ENCODE peak calls at places on chromosomes 16 and 17, in ten cellular contexts. F is HCT116, D is endothelial cell, N is GM20000, G is HT-29, M is progenitor cell of endocrine pancreas, L is dermis microvascular lymphatic vessel endothelial cell, Z is GM04504, E is DND-41, H is mesothelial cell of epicardium. Y is an unnamed sample.

GRCh38 chr16:15513169-15513568 is 78.8 kb downstream of the BMERB1 start:
- DNase-seq in F (no peak), D (no peak), N (no peak), G (no peak), M (no peak), L (no peak), Z (no peak), E (no peak), H (no peak), Y (no peak)

GRCh38 chr16:56343661-56344517 is 81.5 kb downstream of the AMFR start:
- DNase-seq in F (no peak), D (no peak), N (no peak), G (no peak), M (no peak), L (no peak), Z (no peak), E (peak; percentile 14), H (no peak), Y (no peak)

GRCh38 chr16:55091213-55091870 is 160.7 kb downstream of the IRX5 start:
- DNase-seq in F (no peak), D (no peak), N (no peak), G (no peak), M (no peak), L (no peak), Z (no peak), E (no peak), H (no peak), Y (no peak)

GRCh38 chr17:69638516-69638915 is 224.0 kb downstream of the MAP2K6 start:
- DNase-seq in F (no peak), D (no peak), N (no peak), G (no peak), M (no peak), L (no peak), Z (no peak), E (no peak), H (no peak), Y (no peak)

GRCh38 chr17:64385187-64386083 is 5.2 kb downstream of the PECAM1 start:
- DNase-seq in F (peak; percentile 46), D (no peak), N (peak; percentile 18), G (peak; percentile 56), M (no peak), L (peak; percentile 81), Z (peak; percentile 50), E (no peak), H (no peak), Y (no peak)

GRCh38 chr17:14428640-14429029 is 127.8 kb downstream of the HS3ST3B1 start:
- DNase-seq in F (no peak), D (no peak), N (no peak), G (no peak), M (no peak), L (no peak), Z (no peak), E (peak; percentile 80), H (no peak), Y (no peak)

GRCh38 chr16:57606847-57607501 is 21.5 kb upstream of the ADGRG1 start:
- DNase-seq in F (no peak), D (no peak), N (peak; percentile 2), G (peak; percentile 63), M (no peak), L (no peak), Z (no peak), E (no peak), H (peak; percentile 34), Y (no peak)

GRCh38 chr17:290121-290521 is 62.5 kb downstream of the RPH3AL start:
- DNase-seq in F (no peak), D (no peak), N (no peak), G (no peak), M (no peak), L (no peak), Z (no peak), E (no peak), H (no peak), Y (no peak)

GRCh38 chr17:48546924-48547838 is 2.3 kb upstream of the HOXB2 start:
- DNase-seq in F (no peak), D (no peak), N (no peak), G (no peak), M (no peak), L (no peak), Z (no peak), E (no peak), H (no peak), Y (peak; percentile 51)

GRCh38 chr17:32813021-32813420 is 63.9 kb downstream of the MYO1D start:
- DNase-seq in F (no peak), D (no peak), N (no peak), G (no peak), M (no peak), L (no peak), Z (peak; percentile 47), E (no peak), H (no peak), Y (no peak)

GRCh38 chr17:41917192-41917591 is 1.6 kb downstream of the ACLY start:
- DNase-seq in F (no peak), D (no peak), N (no peak), G (no peak), M (no peak), L (no peak), Z (peak; percentile 80), E (no peak), H (no peak), Y (no peak)

GRCh38 chr16:87584975-87585374 is 17.3 kb upstream of the JPH3 start:
- DNase-seq in F (no peak), D (no peak), N (no peak), G (no peak), M (no peak), L (no peak), Z (no peak), E (no peak), H (no peak), Y (no peak)

GRCh38 chr17:7835818-7836595 is 2.0 kb downstream of the KDM6B start:
- DNase-seq in F (no peak), D (peak; percentile 65), N (peak; percentile 52), G (peak; percentile 54), M (no peak), L (no peak), Z (peak; percentile 54), E (peak; percentile 50), H (peak; percentile 68), Y (no peak)

GRCh38 chr16:84749815-84750214 is 50.0 kb downstream of the USP10 start:
- DNase-seq in F (no peak), D (no peak), N (no peak), G (no peak), M (no peak), L (no peak), Z (no peak), E (no peak), H (no peak), Y (no peak)

GRCh38 chr16:86910146-86910805 is 331.9 kb downstream of the FOXL1 start:
- DNase-seq in F (no peak), D (no peak), N (no peak), G (no peak), M (no peak), L (no peak), Z (no peak), E (no peak), H (no peak), Y (no peak)

GRCh38 chr17:71084219-71084618 is 914.9 kb downstream of the KCNJ2 start:
- DNase-seq in F (peak; percentile 69), D (peak; percentile 70), N (no peak), G (peak; percentile 35), M (no peak), L (no peak), Z (peak; percentile 15), E (peak; percentile 23), H (no peak), Y (peak; percentile 53)

GRCh38 chr17:7018331-7018964 is 4.4 kb upstream of the BCL6B start:
- DNase-seq in F (no peak), D (no peak), N (no peak), G (no peak), M (no peak), L (no peak), Z (no peak), E (no peak), H (no peak), Y (no peak)

GRCh38 chr17:43392397-43392796 is 6.4 kb upstream of the ARL4D start:
- DNase-seq in F (no peak), D (no peak), N (no peak), G (no peak), M (no peak), L (no peak), Z (no peak), E (no peak), H (no peak), Y (no peak)

GRCh38 chr16:49463529-49463928 is 89.9 kb downstream of the C16orf78 start:
- DNase-seq in F (no peak), D (no peak), N (peak; percentile 85), G (no peak), M (no peak), L (no peak), Z (no peak), E (peak; percentile 98), H (peak; percentile 29), Y (no peak)

GRCh38 chr17:45705123-45706009 is 78.8 kb upstream of the CRHR1 start:
- DNase-seq in F (peak; percentile 91), D (no peak), N (no peak), G (peak; percentile 81), M (no peak), L (no peak), Z (no peak), E (no peak), H (no peak), Y (no peak)

GRCh38 chr17:73642659-73643011 is 1.6 kb downstream of the SDK2 start:
- DNase-seq in F (no peak), D (no peak), N (no peak), G (no peak), M (no peak), L (no peak), Z (no peak), E (no peak), H (no peak), Y (no peak)

GRCh38 chr17:18009609-18010420 is 29.2 kb downstream of the ATPAF2 start:
- DNase-seq in F (no peak), D (no peak), N (no peak), G (no peak), M (no peak), L (no peak), Z (no peak), E (no peak), H (no peak), Y (no peak)

GRCh38 chr16:71499775-71500364 is 10.7 kb upstream of the ZNF19 start:
- DNase-seq in F (peak; percentile 57), D (peak; percentile 64), N (peak; percentile 73), G (peak; percentile 73), M (peak; percentile 24), L (peak; percentile 54), Z (no peak), E (peak; percentile 60), H (peak; percentile 52), Y (peak; percentile 70)

GRCh38 chr17:3512512-3513171 is 36.8 kb downstream of the ASPA start:
- DNase-seq in F (no peak), D (no peak), N (no peak), G (no peak), M (no peak), L (no peak), Z (peak; percentile 61), E (no peak), H (no peak), Y (no peak)